ENCODE peak calls at places on chromosomes 4 and X, in six cellular contexts. X is IMR-90, T is SK-N-SH, I is A549, G is GM12878, K is HepG2. N is an unnamed sample.

GRCh38 chrX:24396236-24396929 is 35.9 kb downstream of the SUPT20HL1 start:
- DNase-seq in X (peak), T (no peak), I (no peak), G (no peak), K (no peak), N (no peak)

GRCh38 chr4:8110071-8110986 is 48.3 kb downstream of the ABLIM2 start:
- DNase-seq in X (no peak), T (no peak), I (peak), G (no peak), K (peak), N (peak)

GRCh38 chrX:120753413-120754251 is 122.0 kb downstream of the CT47B1 start:
- DNase-seq in X (no peak), T (no peak), I (no peak), G (no peak), K (no peak), N (no peak)

GRCh38 chr4:4901877-4902276 is 42.4 kb downstream of the MSX1 start:
- DNase-seq in X (no peak), T (no peak), I (peak), G (no peak), K (no peak), N (no peak)

GRCh38 chrX:132958086-132958703 is at the start of gene HS6ST2:
- DNase-seq in X (no peak), T (peak), I (no peak), G (no peak), K (no peak), N (no peak)

GRCh38 chrX:115409551-115409950 is 120.0 kb downstream of the LUZP4 start:
- DNase-seq in X (peak), T (no peak), I (no peak), G (no peak), K (no peak), N (no peak)

GRCh38 chr4:5517372-5517771 is 191.0 kb downstream of the EVC2 start:
- DNase-seq in X (peak), T (no peak), I (no peak), G (no peak), K (no peak), N (no peak)

GRCh38 chr4:40675166-40675565 is 45.5 kb upstream of the RBM47 start:
- DNase-seq in X (no peak), T (no peak), I (no peak), G (no peak), K (no peak), N (no peak)

GRCh38 chrX:13120017-13120416 is 75.6 kb upstream of the FAM9C start:
- DNase-seq in X (peak), T (no peak), I (peak), G (no peak), K (peak), N (no peak)

GRCh38 chrX:39577206-39577605 is 520.6 kb downstream of the BCOR start:
- DNase-seq in X (no peak), T (no peak), I (no peak), G (no peak), K (no peak), N (no peak)

GRCh38 chrX:12949205-12949926 is 25.5 kb upstream of the TMSB4X start:
- DNase-seq in X (peak), T (no peak), I (no peak), G (peak), K (no peak), N (no peak)

GRCh38 chrX:105263171-105263570 is 42.7 kb upstream of the TEX13A start:
- DNase-seq in X (no peak), T (no peak), I (no peak), G (no peak), K (no peak), N (no peak)

GRCh38 chrX:105267167-105267566 is 46.7 kb upstream of the TEX13A start:
- DNase-seq in X (no peak), T (no peak), I (no peak), G (no peak), K (no peak), N (no peak)
- TF ChIP-seq SMC3 in X (no peak), T (no peak), I (no peak), G (no peak), K (no peak), N (no peak)

GRCh38 chr4:82436780-82437179 is 6.4 kb downstream of the ENOPH1 start:
- DNase-seq in X (no peak), T (no peak), I (no peak), G (no peak), K (no peak), N (no peak)

GRCh38 chr4:82434949-82435348 is 4.6 kb downstream of the ENOPH1 start:
- DNase-seq in X (no peak), T (no peak), I (no peak), G (no peak), K (peak), N (no peak)

GRCh38 chr4:82437285-82438005 is 7.1 kb downstream of the ENOPH1 start:
- DNase-seq in X (peak), T (no peak), I (no peak), G (no peak), K (no peak), N (no peak)

GRCh38 chr4:82436130-82436529 is 5.7 kb downstream of the ENOPH1 start:
- DNase-seq in X (no peak), T (no peak), I (no peak), G (no peak), K (no peak), N (no peak)

GRCh38 chr4:82439088-82439487 is 8.7 kb downstream of the ENOPH1 start:
- DNase-seq in X (no peak), T (no peak), I (no peak), G (no peak), K (no peak), N (no peak)
- TF ChIP-seq SMC3 in X (no peak), T (no peak), I (no peak), G (no peak), K (no peak), N (no peak)

DNA sequence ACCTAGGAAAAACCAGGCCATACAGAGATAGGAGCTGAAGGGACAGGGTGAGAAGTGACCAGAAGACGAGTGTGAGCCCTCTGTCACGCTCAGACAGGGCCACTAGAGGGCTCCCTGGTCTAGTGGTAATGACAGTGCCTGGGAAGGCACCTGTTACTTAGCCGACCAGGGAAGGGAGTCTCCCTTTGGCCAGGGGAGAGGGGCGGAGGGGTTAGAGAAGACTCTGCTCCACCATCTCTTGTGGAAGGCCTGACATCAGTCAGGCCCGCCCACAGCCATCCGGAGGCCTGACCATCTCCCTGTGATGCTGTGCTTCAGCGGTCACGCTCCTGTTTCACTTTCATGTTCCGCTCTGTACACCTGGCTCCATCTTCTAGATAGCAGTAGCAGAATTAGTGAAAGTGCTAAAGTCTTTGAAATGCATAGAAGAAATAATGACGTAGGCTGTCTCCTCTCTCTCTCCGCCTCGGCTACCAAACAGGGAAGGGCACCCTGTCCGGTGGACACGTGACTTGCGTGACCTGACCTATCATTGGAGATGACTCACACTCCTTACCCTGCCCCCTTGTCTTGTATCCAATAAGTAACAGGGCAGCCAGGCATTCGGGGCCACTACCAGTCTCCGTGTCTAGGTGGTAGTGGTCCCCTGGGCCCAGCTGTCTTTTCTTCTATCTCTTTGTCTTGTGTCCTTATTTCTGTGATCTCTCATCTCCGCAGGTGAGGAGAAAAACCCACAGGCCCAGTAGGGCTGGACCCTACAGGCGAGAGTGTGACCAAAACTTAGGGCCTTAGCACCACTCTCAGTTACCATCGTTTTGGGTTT is 26.7 kb downstream of the HTT-AS start:
- DNase-seq in X (peak), T (peak), I (peak), G (peak), K (peak), N (peak)
- TF ChIP-seq SMC3 in X (peak), T (peak), I (no peak), G (peak), K (peak), N (peak)

GRCh38 chr4:10109995-10110670 is 6.5 kb downstream of the WDR1 start:
- DNase-seq in X (no peak), T (no peak), I (no peak), G (no peak), K (no peak), N (no peak)

GRCh38 chr4:10108391-10108790 is 8.2 kb downstream of the WDR1 start:
- DNase-seq in X (no peak), T (no peak), I (no peak), G (no peak), K (no peak), N (no peak)

GRCh38 chr4:10111067-10111801 is 5.4 kb downstream of the WDR1 start:
- DNase-seq in X (no peak), T (no peak), I (no peak), G (no peak), K (no peak), N (no peak)

GRCh38 chr4:10107111-10108091 is 9.2 kb downstream of the WDR1 start:
- DNase-seq in X (peak), T (no peak), I (no peak), G (no peak), K (no peak), N (no peak)

GRCh38 chr4:10108818-10109783 is 7.5 kb downstream of the WDR1 start:
- DNase-seq in X (peak), T (no peak), I (no peak), G (no peak), K (no peak), N (no peak)
- TF ChIP-seq SMC3 in X (no peak), T (no peak), I (no peak), G (no peak), K (no peak), N (no peak)